ENCODE peak calls at places on chromosome 10, in seven cellular contexts. One of them, this sample, is unnamed.

GRCh38 chr10:70255329-70256299 is 22.4 kb upstream of the PPA1 start:
- DNase-seq in NCI-H1105: no peak
- DNase-seq in renal cortical epithelial cell: peak
- DNase-seq in KBM-7: peak
- DNase-seq in activated gamma-delta T cell: no peak
- DNase-seq in SK-N-MC: no peak
- DNase-seq in testis: peak
- DNase-seq in this sample: peak

GRCh38 chr10:27242951-27243551 is 2.5 kb upstream of the ACBD5 start:
- DNase-seq in renal cortical epithelial cell: peak
- DNase-seq in testis: peak
- DNase-seq in SK-N-MC: no peak
- DNase-seq in activated gamma-delta T cell: no peak
- DNase-seq in KBM-7: peak
- DNase-seq in NCI-H1105: no peak
- DNase-seq in this sample: peak

GRCh38 chr10:121942749-121943148 is 14.9 kb upstream of the ATE1 start:
- DNase-seq in SK-N-MC: no peak
- DNase-seq in testis: no peak
- DNase-seq in KBM-7: peak
- DNase-seq in activated gamma-delta T cell: no peak
- DNase-seq in renal cortical epithelial cell: peak
- DNase-seq in NCI-H1105: no peak
- DNase-seq in this sample: peak

GRCh38 chr10:77859865-77860282 is 66.7 kb downstream of the DLG5 start:
- DNase-seq in SK-N-MC: no peak
- DNase-seq in KBM-7: no peak
- DNase-seq in testis: no peak
- DNase-seq in activated gamma-delta T cell: no peak
- DNase-seq in NCI-H1105: no peak
- DNase-seq in renal cortical epithelial cell: no peak
- DNase-seq in this sample: no peak

GRCh38 chr10:131943021-131943814 is 38.5 kb downstream of the BNIP3 start:
- DNase-seq in renal cortical epithelial cell: peak
- DNase-seq in NCI-H1105: no peak
- DNase-seq in testis: peak
- DNase-seq in activated gamma-delta T cell: no peak
- DNase-seq in SK-N-MC: no peak
- DNase-seq in KBM-7: peak
- DNase-seq in this sample: no peak

GRCh38 chr10:76723781-76724336 is 913.7 kb downstream of the KCNMA1 start:
- DNase-seq in NCI-H1105: no peak
- DNase-seq in SK-N-MC: no peak
- DNase-seq in testis: no peak
- DNase-seq in renal cortical epithelial cell: no peak
- DNase-seq in activated gamma-delta T cell: no peak
- DNase-seq in KBM-7: no peak
- DNase-seq in this sample: no peak

GRCh38 chr10:124091646-124092269 is 1.6 kb downstream of the CHST15 start:
- DNase-seq in activated gamma-delta T cell: no peak
- DNase-seq in NCI-H1105: no peak
- DNase-seq in SK-N-MC: no peak
- DNase-seq in testis: peak
- DNase-seq in renal cortical epithelial cell: no peak
- DNase-seq in KBM-7: no peak
- DNase-seq in this sample: no peak

GRCh38 chr10:124477614-124478363 is 16.2 kb downstream of the LHPP start:
- DNase-seq in KBM-7: no peak
- DNase-seq in activated gamma-delta T cell: no peak
- DNase-seq in testis: no peak
- DNase-seq in renal cortical epithelial cell: no peak
- DNase-seq in NCI-H1105: no peak
- DNase-seq in SK-N-MC: no peak
- DNase-seq in this sample: no peak

GRCh38 chr10:58179238-58179637 is 88.5 kb downstream of the IPMK start:
- DNase-seq in KBM-7: no peak
- DNase-seq in testis: no peak
- DNase-seq in activated gamma-delta T cell: no peak
- DNase-seq in NCI-H1105: no peak
- DNase-seq in renal cortical epithelial cell: peak
- DNase-seq in SK-N-MC: no peak
- DNase-seq in this sample: no peak

GRCh38 chr10:26311383-26311940 is 94.9 kb downstream of the GAD2 start:
- DNase-seq in renal cortical epithelial cell: peak
- DNase-seq in testis: no peak
- DNase-seq in SK-N-MC: no peak
- DNase-seq in activated gamma-delta T cell: no peak
- DNase-seq in NCI-H1105: no peak
- DNase-seq in KBM-7: no peak
- DNase-seq in this sample: no peak

GRCh38 chr10:82394122-82394521 is 519.1 kb downstream of the NRG3 start:
- DNase-seq in renal cortical epithelial cell: no peak
- DNase-seq in activated gamma-delta T cell: no peak
- DNase-seq in testis: peak
- DNase-seq in SK-N-MC: no peak
- DNase-seq in KBM-7: no peak
- DNase-seq in NCI-H1105: peak
- DNase-seq in this sample: no peak